ENCODE peak calls at places on chromosomes 16 and 17, in ten cellular contexts. H is hepatocyte; P is PC-3; T is neural progenitor cell; A is left ventricle myocardium inferior; Y is CD8-positive, alpha-beta T cell; G is left lung; C is A549; V is cardiac muscle cell; O is H9. B is an unnamed sample.

GRCh38 chr16:78240459-78241222 is 141.2 kb downstream of the WWOX start:
- DNase-seq in T (peak), O (no peak), A (no peak), Y (no peak), G (no peak), C (peak), H (peak), P (peak), V (no peak), B (no peak)

GRCh38 chr16:26963109-26963508 is 103.6 kb upstream of the C16orf82 start:
- DNase-seq in C (peak), A (no peak), H (peak), V (peak), T (peak), Y (no peak), P (no peak), O (peak), G (no peak), B (no peak)

GRCh38 chr17:43860927-43861622 is 14.1 kb downstream of the CD300LG start:
- DNase-seq in G (no peak), C (no peak), O (no peak), Y (no peak), A (peak), V (no peak), P (no peak), H (no peak), T (no peak), B (no peak)

GRCh38 chr17:64614266-64615011 is 47.7 kb downstream of the SMURF2 start:
- DNase-seq in T (no peak), C (no peak), V (no peak), Y (no peak), G (no peak), A (no peak), O (no peak), H (no peak), P (no peak), B (no peak)

GRCh38 chr16:27174798-27175197 is 28.5 kb upstream of the KDM8 start:
- DNase-seq in H (peak), O (no peak), C (peak), T (no peak), A (no peak), Y (no peak), G (no peak), V (peak), P (peak), B (no peak)

GRCh38 chr17:31529841-31530251 is 138.4 kb downstream of the RAB11FIP4 start:
- DNase-seq in O (no peak), G (no peak), V (no peak), P (no peak), A (no peak), T (no peak), C (no peak), H (no peak), Y (no peak), B (no peak)

GRCh38 chr16:86897486-86897885 is 319.1 kb downstream of the FOXL1 start:
- DNase-seq in P (no peak), O (no peak), H (no peak), Y (no peak), G (no peak), A (no peak), V (no peak), T (no peak), C (no peak), B (no peak)

GRCh38 chr17:28643979-28644781 is 778 bp downstream of the BLTP2 start:
- DNase-seq in C (peak), Y (no peak), G (peak), P (peak), T (peak), V (peak), O (peak), A (no peak), H (peak), B (peak)

GRCh38 chr16:64654137-64654652 is 467.7 kb downstream of the CDH11 start:
- DNase-seq in V (peak), Y (no peak), H (no peak), T (no peak), P (no peak), O (no peak), G (no peak), C (no peak), A (no peak), B (no peak)

GRCh38 chr17:3914319-3914685 is 2.0 kb downstream of the P2RX1 start:
- DNase-seq in V (no peak), G (peak), O (no peak), H (no peak), P (no peak), T (no peak), A (no peak), C (no peak), Y (no peak), B (no peak)

GRCh38 chr17:78133971-78134898 is 3.7 kb downstream of the TMC8 start:
- DNase-seq in A (no peak), P (peak), Y (peak), O (peak), V (peak), C (peak), T (peak), H (peak), G (peak), B (peak)

GRCh38 chr17:2683912-2684311 is 27.7 kb downstream of the CLUH start:
- DNase-seq in C (peak), Y (no peak), P (peak), O (no peak), A (no peak), T (no peak), V (no peak), G (no peak), H (peak), B (no peak)

GRCh38 chr16:78133919-78134318 is 34.5 kb downstream of the WWOX start:
- DNase-seq in C (peak), H (no peak), O (no peak), P (peak), T (no peak), V (no peak), G (no peak), A (no peak), Y (no peak), B (no peak)

GRCh38 chr17:2003525-2003924 is 21.6 kb downstream of the RTN4RL1 start:
- DNase-seq in P (no peak), A (no peak), G (no peak), Y (no peak), O (no peak), V (no peak), T (no peak), C (no peak), H (no peak), B (no peak)

GRCh38 chr17:29176500-29177351 is 3.5 kb downstream of the MYO18A start:
- DNase-seq in Y (no peak), A (peak), T (peak), H (peak), P (peak), G (peak), C (peak), V (peak), O (peak), B (peak)

GRCh38 chr17:75404739-75405364 is 626 bp downstream of the GRB2 start:
- DNase-seq in H (peak), P (peak), O (peak), G (peak), Y (peak), C (peak), T (peak), A (peak), V (peak), B (peak)

GRCh38 chr16:23691483-23692189 is 12.9 kb downstream of the PLK1 start:
- DNase-seq in V (peak), T (no peak), C (peak), G (no peak), Y (no peak), A (no peak), H (no peak), P (peak), O (no peak), B (no peak)

GRCh38 chr16:89655062-89655643 is 2.4 kb downstream of the CHMP1A start:
- DNase-seq in Y (no peak), H (no peak), C (no peak), A (no peak), P (no peak), T (no peak), V (no peak), O (no peak), G (no peak), B (no peak)

DNA sequence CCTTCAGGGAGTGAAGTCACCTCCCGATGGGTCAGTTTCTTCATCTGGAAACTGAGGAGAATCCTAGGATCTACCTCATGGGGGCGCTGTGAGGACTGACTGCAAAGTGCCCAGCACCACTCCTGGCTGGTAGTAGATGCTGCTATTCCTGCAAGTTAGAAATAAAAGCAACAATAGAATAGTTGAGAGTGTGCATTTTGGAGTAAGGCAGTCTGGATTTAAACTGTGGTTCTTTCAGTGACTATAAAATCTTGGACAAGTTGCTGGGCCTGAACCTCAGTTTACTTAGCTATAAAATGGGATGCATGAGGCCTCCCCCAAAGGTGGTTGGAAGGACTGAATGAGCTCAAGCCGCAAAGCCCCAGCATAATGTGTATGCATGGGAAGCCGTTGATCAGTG is 70.6 kb downstream of the CYB5B start:
- DNase-seq in T (peak), G (no peak), A (no peak), P (peak), V (no peak), C (peak), Y (no peak), O (peak), H (no peak), B (no peak)
- TF ChIP-seq CTCF in T (peak), G (peak), A (peak), P (peak), V (peak), C (peak), Y (no peak), O (peak), H (no peak), B (peak)

GRCh38 chr17:38667787-38668122 is 7.0 kb downstream of the EPOP start:
- DNase-seq in Y (no peak), P (no peak), G (no peak), C (no peak), A (no peak), V (no peak), H (no peak), T (no peak), O (no peak), B (no peak)
- TF ChIP-seq CTCF in Y (peak), P (no peak), G (no peak), C (no peak), A (peak), V (no peak), H (no peak), T (no peak), O (no peak), B (peak)

GRCh38 chr16:4624827-4625616 is 396 bp downstream of the MGRN1 start:
- DNase-seq in O (peak), Y (no peak), P (no peak), H (peak), V (peak), C (no peak), G (peak), T (peak), A (peak), B (no peak)
- TF ChIP-seq CTCF in O (no peak), Y (no peak), P (no peak), H (no peak), V (no peak), C (no peak), G (no peak), T (no peak), A (no peak), B (no peak)

DNA sequence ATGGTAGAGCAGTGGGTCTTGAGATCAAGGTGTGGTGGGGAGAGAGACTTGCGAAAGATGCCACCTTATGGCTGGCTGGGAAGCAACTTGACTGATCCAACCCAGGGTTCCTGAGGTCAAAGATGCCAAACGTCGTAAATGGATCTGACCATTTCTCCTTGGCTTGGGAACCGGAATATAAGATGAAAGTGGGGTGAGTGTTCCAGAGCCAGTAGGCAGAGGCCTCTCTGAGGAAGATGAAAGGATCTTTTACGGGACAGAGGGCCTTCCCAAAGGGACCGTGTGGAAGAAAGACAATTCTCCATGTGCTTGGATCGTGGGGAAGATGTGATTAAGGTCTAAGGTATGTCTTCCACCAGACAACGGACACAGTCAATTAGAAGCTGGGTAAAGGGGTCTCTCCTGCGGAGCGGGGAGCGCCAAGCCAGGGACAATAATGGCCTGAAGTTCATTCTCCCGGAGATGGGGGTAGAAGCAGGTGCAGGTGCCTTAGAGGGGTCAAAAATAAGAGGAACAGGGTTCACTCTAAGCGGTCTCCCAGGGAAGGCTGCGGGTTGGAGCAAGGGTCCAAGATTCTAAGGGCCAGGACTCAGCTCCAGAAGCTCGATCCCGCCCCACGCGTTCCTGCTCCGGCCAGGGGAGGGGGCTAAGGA is 802 bp downstream of the FXR2 start:
- DNase-seq in P (peak), A (no peak), Y (no peak), G (no peak), C (peak), H (no peak), O (no peak), V (peak), T (no peak), B (no peak)
- TF ChIP-seq CTCF in P (peak), A (no peak), Y (no peak), G (no peak), C (no peak), H (no peak), O (peak), V (no peak), T (peak), B (no peak)

DNA sequence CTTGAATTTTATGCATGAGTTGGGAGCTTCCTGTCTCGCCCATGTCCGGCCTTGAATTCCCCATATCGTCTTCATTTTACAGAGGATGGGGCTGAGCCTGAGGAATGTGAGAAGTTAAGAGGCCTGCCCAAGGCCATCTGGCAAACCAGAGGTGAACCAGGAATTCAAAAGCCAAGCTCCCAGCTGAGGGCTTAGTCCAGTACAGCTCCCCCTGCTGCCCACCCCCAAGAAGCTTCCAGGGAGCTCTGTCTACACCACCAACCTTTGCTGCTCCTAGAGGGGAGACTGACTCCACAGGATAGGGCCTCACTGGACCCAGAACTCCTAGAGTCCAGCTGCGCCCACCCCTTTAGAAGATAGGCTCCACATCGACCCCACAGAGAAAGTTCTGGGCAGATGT is 20.7 kb upstream of the C16orf78 start:
- DNase-seq in T (peak), G (no peak), V (peak), Y (no peak), O (peak), P (peak), A (no peak), H (peak), C (peak), B (no peak)
- TF ChIP-seq CTCF in T (peak), G (no peak), V (peak), Y (no peak), O (peak), P (peak), A (peak), H (peak), C (no peak), B (peak)

GRCh38 chr17:58112970-58113631 is 29.9 kb downstream of the DYNLL2 start:
- DNase-seq in T (peak), H (peak), O (peak), V (peak), G (peak), Y (peak), C (peak), P (peak), A (peak), B (peak)
- TF ChIP-seq CTCF in T (peak), H (peak), O (peak), V (peak), G (peak), Y (peak), C (peak), P (peak), A (peak), B (peak)

DNA sequence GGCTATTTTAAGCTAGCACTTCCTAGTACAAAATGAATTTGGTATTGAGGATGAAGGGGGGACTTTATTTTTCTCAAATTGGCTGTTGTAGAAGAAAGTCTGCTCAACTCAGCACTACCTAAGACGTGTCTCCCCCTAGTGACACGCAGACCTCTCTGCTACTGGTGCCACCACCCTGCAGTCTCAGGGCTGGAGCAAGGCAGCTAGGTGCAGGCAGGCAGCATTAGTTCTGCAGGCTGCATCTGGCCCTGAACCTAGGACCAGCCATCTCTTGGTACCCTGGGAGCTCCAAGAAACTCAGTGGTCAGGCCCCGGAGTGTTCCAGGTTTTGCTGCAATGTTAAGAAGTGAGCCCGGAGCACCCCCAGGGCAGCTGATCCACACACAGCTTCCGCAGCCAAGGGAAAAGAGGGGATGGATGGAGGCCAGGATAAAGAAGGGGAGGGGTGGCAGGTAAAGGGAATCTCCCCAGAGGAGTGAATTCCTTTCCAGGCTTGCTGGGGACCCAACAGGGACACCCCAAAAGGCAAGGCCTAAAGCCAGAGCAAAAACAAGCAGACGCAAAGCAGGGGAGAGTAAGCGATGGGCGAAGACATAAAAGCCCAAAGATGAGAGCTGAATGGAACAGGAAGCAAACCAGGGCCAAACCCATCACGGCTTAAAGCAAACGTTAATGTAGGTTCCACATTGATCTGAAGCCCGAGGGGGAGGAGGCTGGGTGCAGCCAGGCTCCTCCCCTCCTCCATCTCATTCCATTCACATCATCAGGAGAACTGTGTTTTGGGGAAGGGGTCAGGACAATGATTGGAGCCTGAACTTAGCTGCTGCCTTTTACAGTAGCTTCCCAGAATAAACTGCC is 200.5 kb downstream of the ZFHX3 start:
- DNase-seq in C (peak), Y (no peak), P (peak), V (peak), H (peak), O (peak), G (no peak), A (no peak), T (peak), B (no peak)
- TF ChIP-seq CTCF in C (peak), Y (no peak), P (peak), V (peak), H (peak), O (peak), G (no peak), A (peak), T (peak), B (peak)

DNA sequence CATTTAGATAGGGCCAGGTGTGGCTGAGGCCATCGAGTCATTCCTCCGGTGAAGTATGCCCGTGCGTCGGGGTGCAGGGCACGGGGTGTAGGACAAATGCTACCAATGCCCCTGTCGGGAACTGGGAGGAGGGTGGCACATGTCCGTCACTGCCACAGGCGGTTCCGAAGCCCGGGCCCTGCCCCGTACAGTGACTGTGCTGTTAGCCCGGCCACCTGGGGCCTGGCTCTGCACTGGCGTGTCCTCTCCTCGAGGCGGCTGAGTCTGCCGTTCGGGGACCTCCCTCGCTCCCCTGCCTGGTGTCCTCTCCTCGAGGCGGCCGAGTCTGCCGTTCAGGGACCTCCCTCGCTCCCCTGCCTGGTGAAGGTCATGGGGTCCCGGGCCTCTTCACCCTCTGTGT is 7.0 kb upstream of the ZFPM1 start:
- DNase-seq in A (no peak), H (no peak), P (no peak), G (no peak), V (no peak), T (no peak), Y (no peak), C (no peak), O (no peak), B (no peak)
- TF ChIP-seq CTCF in A (no peak), H (no peak), P (no peak), G (no peak), V (no peak), T (no peak), Y (no peak), C (no peak), O (no peak), B (no peak)

GRCh38 chr16:61366006-61366405 is 670.2 kb downstream of the CDH8 start:
- DNase-seq in O (no peak), T (peak), H (no peak), C (peak), V (no peak), G (no peak), A (no peak), Y (no peak), P (no peak), B (no peak)
- TF ChIP-seq CTCF in O (peak), T (peak), H (no peak), C (no peak), V (no peak), G (no peak), A (no peak), Y (no peak), P (no peak), B (no peak)

B was measured in progenitor cell of endocrine pancreas.